ENCODE peak calls at places on chromosomes 2 and 18, in five cellular contexts. One of them, this sample, is unnamed.

GRCh38 chr18:56712761-56713160 is 61.6 kb downstream of the WDR7 start:
- DNase-seq in lower leg skin: no peak
- DNase-seq in spleen: no peak
- DNase-seq in prostate gland: no peak
- DNase-seq in stomach: no peak
- DNase-seq in this sample: no peak

GRCh38 chr2:45759310-45759851 is 107.9 kb downstream of the PRKCE start:
- DNase-seq in prostate gland: no peak
- DNase-seq in stomach: no peak
- DNase-seq in lower leg skin: peak
- DNase-seq in spleen: no peak
- DNase-seq in this sample: no peak

GRCh38 chr2:73232471-73233153 is 427 bp downstream of the PRADC1 start:
- DNase-seq in prostate gland: no peak
- DNase-seq in lower leg skin: no peak
- DNase-seq in stomach: no peak
- DNase-seq in spleen: no peak
- DNase-seq in this sample: peak

GRCh38 chr2:170341684-170342631 is 164.0 kb downstream of the MYO3B start:
- DNase-seq in spleen: no peak
- DNase-seq in prostate gland: no peak
- DNase-seq in lower leg skin: no peak
- DNase-seq in stomach: no peak
- DNase-seq in this sample: no peak

GRCh38 chr2:54287532-54287931 is 31.5 kb upstream of the TSPYL6 start:
- DNase-seq in stomach: no peak
- DNase-seq in spleen: no peak
- DNase-seq in prostate gland: peak
- DNase-seq in lower leg skin: no peak
- DNase-seq in this sample: no peak

GRCh38 chr2:68901199-68901515 is 30.0 kb upstream of the BMP10 start:
- DNase-seq in lower leg skin: no peak
- DNase-seq in stomach: no peak
- DNase-seq in prostate gland: no peak
- DNase-seq in spleen: no peak
- DNase-seq in this sample: no peak

GRCh38 chr2:33443272-33443829 is 33.1 kb upstream of the RASGRP3 start:
- DNase-seq in lower leg skin: no peak
- DNase-seq in prostate gland: no peak
- DNase-seq in stomach: no peak
- DNase-seq in spleen: no peak
- DNase-seq in this sample: no peak

GRCh38 chr2:24821433-24821891 is 28.2 kb downstream of the CENPO start:
- DNase-seq in prostate gland: no peak
- DNase-seq in stomach: peak
- DNase-seq in lower leg skin: peak
- DNase-seq in spleen: peak
- DNase-seq in this sample: no peak

GRCh38 chr18:54964741-54965140 is 5.5 kb upstream of the CCDC68 start:
- DNase-seq in lower leg skin: no peak
- DNase-seq in spleen: no peak
- DNase-seq in stomach: no peak
- DNase-seq in prostate gland: no peak
- DNase-seq in this sample: no peak

GRCh38 chr18:53698907-53699306 is 525.6 kb downstream of the MBD2 start:
- DNase-seq in lower leg skin: no peak
- DNase-seq in stomach: peak
- DNase-seq in prostate gland: no peak
- DNase-seq in spleen: no peak
- DNase-seq in this sample: peak

GRCh38 chr2:23561544-23561943 is 176.6 kb downstream of the KLHL29 start:
- DNase-seq in prostate gland: no peak
- DNase-seq in stomach: no peak
- DNase-seq in spleen: no peak
- DNase-seq in lower leg skin: no peak
- DNase-seq in this sample: no peak

GRCh38 chr2:241508240-241508509 is 209 bp downstream of the STK25 start:
- DNase-seq in stomach: no peak
- DNase-seq in spleen: no peak
- DNase-seq in prostate gland: peak
- DNase-seq in lower leg skin: no peak
- DNase-seq in this sample: no peak

GRCh38 chr18:25310045-25310444 is 41.9 kb downstream of the ZNF521 start:
- DNase-seq in spleen: no peak
- DNase-seq in stomach: no peak
- DNase-seq in lower leg skin: no peak
- DNase-seq in prostate gland: no peak
- DNase-seq in this sample: peak

GRCh38 chr2:16362611-16363010 is 303.0 kb downstream of the CYRIA start:
- DNase-seq in prostate gland: no peak
- DNase-seq in spleen: no peak
- DNase-seq in stomach: no peak
- DNase-seq in lower leg skin: no peak
- DNase-seq in this sample: no peak

GRCh38 chr2:64262068-64262467 is 117.8 kb upstream of the PELI1 start:
- DNase-seq in spleen: no peak
- DNase-seq in prostate gland: no peak
- DNase-seq in stomach: peak
- DNase-seq in lower leg skin: no peak
- DNase-seq in this sample: no peak

GRCh38 chr2:85750509-85751299 is 3.1 kb upstream of the ATOH8 start:
- DNase-seq in lower leg skin: peak
- DNase-seq in spleen: peak
- DNase-seq in prostate gland: peak
- DNase-seq in stomach: peak
- DNase-seq in this sample: peak

GRCh38 chr18:3869848-3870247 is 419.9 kb downstream of the TGIF1 start:
- DNase-seq in lower leg skin: no peak
- DNase-seq in stomach: no peak
- DNase-seq in spleen: no peak
- DNase-seq in prostate gland: no peak
- DNase-seq in this sample: no peak

GRCh38 chr2:96359310-96359709 is 23.7 kb downstream of the NCAPH start:
- DNase-seq in stomach: no peak
- DNase-seq in prostate gland: no peak
- DNase-seq in spleen: no peak
- DNase-seq in lower leg skin: no peak
- DNase-seq in this sample: no peak

GRCh38 chr18:58605027-58606020 is 23.6 kb downstream of the ALPK2 start:
- DNase-seq in stomach: no peak
- DNase-seq in spleen: no peak
- DNase-seq in prostate gland: no peak
- DNase-seq in lower leg skin: peak
- DNase-seq in this sample: no peak

GRCh38 chr18:36454258-36454657 is 156.7 kb downstream of the FHOD3 start:
- DNase-seq in spleen: no peak
- DNase-seq in prostate gland: no peak
- DNase-seq in lower leg skin: no peak
- DNase-seq in stomach: no peak
- DNase-seq in this sample: no peak

GRCh38 chr2:160109939-160110673 is 47.7 kb upstream of the PLA2R1 start:
- DNase-seq in prostate gland: peak
- DNase-seq in stomach: peak
- DNase-seq in lower leg skin: no peak
- DNase-seq in spleen: no peak
- DNase-seq in this sample: peak

GRCh38 chr18:45686892-45687611 is 36.9 kb upstream of the SLC14A1 start:
- DNase-seq in lower leg skin: no peak
- DNase-seq in stomach: no peak
- DNase-seq in prostate gland: no peak
- DNase-seq in spleen: peak
- DNase-seq in this sample: no peak

GRCh38 chr2:181907005-181907549 is 15.5 kb downstream of the ITPRID2 start:
- DNase-seq in lower leg skin: no peak
- DNase-seq in stomach: no peak
- DNase-seq in spleen: no peak
- DNase-seq in prostate gland: no peak
- DNase-seq in this sample: no peak

GRCh38 chr2:181907635-181908034 is 16.1 kb downstream of the ITPRID2 start:
- DNase-seq in spleen: no peak
- DNase-seq in lower leg skin: no peak
- DNase-seq in stomach: no peak
- DNase-seq in prostate gland: no peak
- DNase-seq in this sample: no peak

GRCh38 chr2:181900007-181900651 is 8.6 kb downstream of the ITPRID2 start:
- DNase-seq in spleen: no peak
- DNase-seq in lower leg skin: no peak
- DNase-seq in stomach: no peak
- DNase-seq in prostate gland: no peak
- DNase-seq in this sample: no peak

GRCh38 chr2:181904022-181904632 is 12.6 kb downstream of the ITPRID2 start:
- DNase-seq in spleen: no peak
- DNase-seq in lower leg skin: no peak
- DNase-seq in stomach: no peak
- DNase-seq in prostate gland: no peak
- DNase-seq in this sample: no peak

DNA sequence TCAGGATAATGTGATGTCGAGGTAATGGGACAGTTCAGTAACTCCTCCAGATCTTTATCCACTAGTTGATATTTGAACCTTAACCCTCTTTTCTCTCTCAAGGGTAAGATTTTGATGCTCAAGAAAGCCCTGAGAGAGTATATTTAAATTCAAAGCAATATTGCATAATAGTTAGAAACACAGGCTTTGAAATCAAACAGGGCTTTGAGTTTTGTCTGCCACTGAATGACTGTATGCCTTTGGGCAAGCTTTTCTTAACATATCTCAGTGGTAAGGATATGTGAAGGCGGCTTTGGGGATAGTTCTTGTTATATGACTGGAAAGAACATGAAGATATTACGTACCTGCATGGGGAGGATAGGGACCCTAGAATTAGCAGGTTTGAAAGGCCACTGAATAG is 11.1 kb downstream of the ITPRID2 start:
- DNase-seq in prostate gland: no peak
- DNase-seq in lower leg skin: no peak
- DNase-seq in spleen: no peak
- DNase-seq in stomach: no peak
- DNase-seq in this sample: no peak
- TF ChIP-seq POLR2A in prostate gland: no peak
- TF ChIP-seq POLR2A in lower leg skin: no peak
- TF ChIP-seq POLR2A in spleen: no peak
- TF ChIP-seq POLR2A in stomach: no peak
- TF ChIP-seq POLR2A in this sample: no peak

GRCh38 chr2:167706800-167707199 is 540.6 kb downstream of the STK39 start:
- DNase-seq in lower leg skin: no peak
- DNase-seq in spleen: no peak
- DNase-seq in prostate gland: no peak
- DNase-seq in stomach: no peak
- DNase-seq in this sample: no peak

GRCh38 chr2:167715932-167716331 is 531.5 kb downstream of the STK39 start:
- DNase-seq in prostate gland: no peak
- DNase-seq in lower leg skin: no peak
- DNase-seq in spleen: no peak
- DNase-seq in stomach: no peak
- DNase-seq in this sample: no peak

GRCh38 chr2:167708998-167709397 is 538.4 kb downstream of the STK39 start:
- DNase-seq in stomach: no peak
- DNase-seq in spleen: no peak
- DNase-seq in lower leg skin: no peak
- DNase-seq in prostate gland: no peak
- DNase-seq in this sample: no peak

DNA sequence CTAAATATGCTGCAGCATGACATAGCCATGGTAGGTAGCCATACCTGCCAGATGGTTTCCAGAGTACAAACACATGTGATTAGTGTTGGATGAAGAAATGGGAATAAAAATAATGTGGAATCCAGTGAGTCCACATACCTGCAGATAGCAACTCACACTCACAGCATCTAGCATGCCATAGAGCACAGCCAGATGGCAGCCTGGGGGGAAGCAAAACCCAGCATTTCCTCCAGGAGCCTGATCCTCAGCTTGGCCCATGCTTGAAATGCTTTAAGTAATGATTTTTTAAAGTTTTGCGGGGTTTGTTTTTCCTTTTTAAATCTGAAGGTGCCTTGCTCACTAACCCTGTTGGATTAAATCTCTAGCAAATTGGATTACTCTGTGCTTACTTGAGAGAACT is 535.1 kb downstream of the STK39 start:
- DNase-seq in lower leg skin: no peak
- DNase-seq in prostate gland: no peak
- DNase-seq in spleen: no peak
- DNase-seq in stomach: no peak
- DNase-seq in this sample: no peak
- TF ChIP-seq POLR2A in lower leg skin: no peak
- TF ChIP-seq POLR2A in prostate gland: no peak
- TF ChIP-seq POLR2A in spleen: no peak
- TF ChIP-seq POLR2A in stomach: no peak
- TF ChIP-seq POLR2A in this sample: no peak

DNA sequence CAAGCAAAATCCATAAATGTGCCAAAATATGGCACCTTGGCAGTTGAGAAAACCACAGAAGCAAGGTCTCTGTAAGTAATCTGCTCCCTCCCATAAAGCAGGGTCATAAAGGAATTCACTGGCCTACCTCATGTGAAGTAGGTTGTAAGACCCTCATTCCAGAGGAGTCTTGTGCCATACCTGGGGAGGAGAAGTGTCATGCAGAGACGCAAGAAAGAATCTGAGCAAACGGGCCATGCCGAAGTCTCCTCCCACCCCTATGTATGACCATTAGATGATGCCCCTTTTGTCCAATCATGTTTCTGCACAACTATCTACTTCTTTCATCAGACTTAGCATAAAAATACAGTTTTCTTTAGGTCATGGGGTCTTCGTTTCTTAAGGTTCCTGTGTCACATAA is 14.6 kb downstream of the NMUR1 start:
- DNase-seq in lower leg skin: peak
- DNase-seq in spleen: no peak
- DNase-seq in prostate gland: no peak
- DNase-seq in stomach: no peak
- DNase-seq in this sample: no peak
- TF ChIP-seq POLR2A in lower leg skin: no peak
- TF ChIP-seq POLR2A in spleen: no peak
- TF ChIP-seq POLR2A in prostate gland: no peak
- TF ChIP-seq POLR2A in stomach: no peak
- TF ChIP-seq POLR2A in this sample: no peak

DNA sequence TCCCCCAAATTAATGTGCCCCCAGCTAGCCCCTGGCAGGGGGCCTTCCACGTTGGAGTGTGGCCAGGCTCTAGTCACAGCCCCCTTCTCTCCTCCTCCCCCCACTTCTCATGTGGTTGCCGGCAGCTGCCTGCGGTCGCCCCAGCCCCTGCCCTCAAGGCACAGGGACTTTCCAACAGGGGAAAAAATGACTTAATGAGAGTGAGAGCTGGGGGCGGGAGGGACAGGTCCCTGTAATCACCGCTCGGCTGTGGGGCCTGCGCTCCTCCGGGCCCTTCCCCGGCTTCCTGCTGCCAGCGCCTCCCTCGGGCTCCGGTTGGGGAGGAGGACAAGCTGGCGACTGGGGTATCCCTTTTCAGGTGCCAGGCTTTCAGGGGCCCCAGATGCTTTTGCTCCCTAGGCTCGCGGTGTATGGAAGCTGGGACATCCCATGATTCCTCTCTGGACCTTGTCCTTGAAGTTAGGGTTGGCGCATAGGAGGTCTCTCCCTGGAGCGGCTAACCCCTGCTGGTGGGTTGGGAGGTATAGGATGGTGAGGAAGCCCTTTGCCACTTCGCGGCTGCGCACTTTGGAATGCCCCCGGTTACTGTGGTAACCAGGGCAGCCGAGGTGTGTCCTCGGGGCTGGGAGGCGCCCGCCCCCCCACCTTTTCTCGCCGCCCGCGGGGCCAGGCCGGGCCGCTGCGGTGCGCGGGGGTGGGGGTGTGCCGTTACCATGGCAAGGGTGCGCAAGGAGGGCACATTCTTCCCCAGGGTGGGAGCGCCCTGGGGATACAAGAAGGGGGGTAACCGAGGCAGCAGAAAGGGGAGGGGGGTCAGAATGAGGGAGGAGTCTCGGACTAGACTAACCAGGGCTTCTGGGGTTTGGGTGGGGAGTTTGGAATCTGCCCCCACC is 16.1 kb downstream of the WNT10A start:
- DNase-seq in lower leg skin: peak
- DNase-seq in prostate gland: no peak
- DNase-seq in spleen: peak
- DNase-seq in stomach: peak
- DNase-seq in this sample: no peak
- TF ChIP-seq POLR2A in lower leg skin: no peak
- TF ChIP-seq POLR2A in prostate gland: peak
- TF ChIP-seq POLR2A in spleen: no peak
- TF ChIP-seq POLR2A in stomach: no peak
- TF ChIP-seq POLR2A in this sample: no peak

This sample was measured in adrenal gland.